ENCODE peak calls at places on chromosomes 12 and 14, in five cellular contexts. P is NCI-H1105 treated with DMSO at 0.1 percent for 48 hours, J is mucosa of gallbladder, G is endodermal cell, V is pancreas. E is an unnamed sample.

GRCh38 chr12:121610239-121611149 is 15.8 kb upstream of the ORAI1 start:
- DNase-seq in J (no peak), G (peak), V (no peak), P (no peak), E (no peak)

GRCh38 chr14:93068721-93069120 is 47.0 kb downstream of the ITPK1 start:
- DNase-seq in P (no peak), V (no peak), J (no peak), G (no peak), E (no peak)

GRCh38 chr12:48105321-48105866 is 485 bp downstream of the SENP1 start:
- DNase-seq in V (no peak), P (peak), J (no peak), G (no peak), E (no peak)

GRCh38 chr14:48690349-48690748 is 895.8 kb downstream of the RPS29 start:
- DNase-seq in P (peak), V (no peak), G (no peak), J (no peak), E (no peak)

GRCh38 chr12:57183939-57184725 is 32.5 kb upstream of the NXPH4 start:
- DNase-seq in J (no peak), G (no peak), V (no peak), P (no peak), E (no peak)

GRCh38 chr12:75349946-75350345 is 15.5 kb downstream of the GLIPR1L1 start:
- DNase-seq in V (no peak), J (no peak), G (peak), P (no peak), E (no peak)

GRCh38 chr12:11954181-11954580 is 116.6 kb upstream of the BCL2L14 start:
- DNase-seq in J (no peak), P (no peak), V (no peak), G (no peak), E (no peak)

GRCh38 chr14:72932893-72933292 is 6.6 kb downstream of the DCAF4 start:
- DNase-seq in J (no peak), G (peak), P (no peak), V (no peak), E (no peak)

GRCh38 chr12:115946867-115947695 is 330.4 kb downstream of the MED13L start:
- DNase-seq in G (no peak), J (no peak), P (no peak), V (no peak), E (no peak)